ENCODE peak calls at places on chromosome 2, in ten cellular contexts. One of them, this sample, is unnamed. For H3K9me3, the result is how much of the 10 kb centered on the place peaks cover.

GRCh38 chr2:105607920-105608504 is 136.7 kb upstream of the NCK2 start:
- DNase-seq in neural progenitor cell: no peak
- DNase-seq in spleen: no peak
- DNase-seq in CD8-positive, alpha-beta T cell: no peak
- DNase-seq in sigmoid colon: no peak
- DNase-seq in heart right ventricle: no peak
- DNase-seq in CD4-positive, alpha-beta T cell: no peak
- DNase-seq in CD4-positive, alpha-beta memory T cell: no peak
- DNase-seq in psoas muscle: no peak
- DNase-seq in right lobe of liver: no peak
- DNase-seq in this sample: no peak

GRCh38 chr2:169159686-169160085 is 90.3 kb downstream of the DHRS9 start:
- DNase-seq in neural progenitor cell: no peak
- DNase-seq in spleen: no peak
- DNase-seq in CD8-positive, alpha-beta T cell: no peak
- DNase-seq in sigmoid colon: no peak
- DNase-seq in heart right ventricle: no peak
- DNase-seq in CD4-positive, alpha-beta T cell: no peak
- DNase-seq in CD4-positive, alpha-beta memory T cell: no peak
- DNase-seq in psoas muscle: no peak
- DNase-seq in right lobe of liver: no peak
- DNase-seq in this sample: no peak

GRCh38 chr2:19359456-19359855 is 1.0 kb upstream of the OSR1 start:
- DNase-seq in neural progenitor cell: no peak
- DNase-seq in spleen: no peak
- DNase-seq in CD8-positive, alpha-beta T cell: no peak
- DNase-seq in sigmoid colon: no peak
- DNase-seq in heart right ventricle: no peak
- DNase-seq in CD4-positive, alpha-beta T cell: no peak
- DNase-seq in CD4-positive, alpha-beta memory T cell: no peak
- DNase-seq in psoas muscle: no peak
- DNase-seq in right lobe of liver: no peak
- DNase-seq in this sample: no peak

GRCh38 chr2:1707771-1708351 is 36.5 kb downstream of the PXDN start:
- DNase-seq in neural progenitor cell: peak
- DNase-seq in spleen: no peak
- DNase-seq in CD8-positive, alpha-beta T cell: no peak
- DNase-seq in sigmoid colon: peak
- DNase-seq in heart right ventricle: peak
- DNase-seq in CD4-positive, alpha-beta T cell: no peak
- DNase-seq in CD4-positive, alpha-beta memory T cell: no peak
- DNase-seq in psoas muscle: peak
- DNase-seq in right lobe of liver: peak
- DNase-seq in this sample: peak

GRCh38 chr2:206521612-206522011 is 78.3 kb downstream of the ADAM23 start:
- DNase-seq in neural progenitor cell: no peak
- DNase-seq in spleen: no peak
- DNase-seq in CD8-positive, alpha-beta T cell: no peak
- DNase-seq in sigmoid colon: no peak
- DNase-seq in heart right ventricle: no peak
- DNase-seq in CD4-positive, alpha-beta T cell: no peak
- DNase-seq in CD4-positive, alpha-beta memory T cell: no peak
- DNase-seq in psoas muscle: no peak
- DNase-seq in right lobe of liver: no peak
- DNase-seq in this sample: no peak

GRCh38 chr2:43737097-43737854 is 36.6 kb upstream of the DYNC2LI1 start:
- DNase-seq in neural progenitor cell: no peak
- DNase-seq in spleen: no peak
- DNase-seq in CD8-positive, alpha-beta T cell: no peak
- DNase-seq in sigmoid colon: no peak
- DNase-seq in heart right ventricle: no peak
- DNase-seq in CD4-positive, alpha-beta T cell: no peak
- DNase-seq in CD4-positive, alpha-beta memory T cell: no peak
- DNase-seq in psoas muscle: peak
- DNase-seq in right lobe of liver: no peak
- DNase-seq in this sample: peak

GRCh38 chr2:187372213-187372612 is 75.8 kb downstream of the CALCRL start:
- DNase-seq in neural progenitor cell: no peak
- DNase-seq in spleen: no peak
- DNase-seq in CD8-positive, alpha-beta T cell: no peak
- DNase-seq in sigmoid colon: no peak
- DNase-seq in heart right ventricle: no peak
- DNase-seq in CD4-positive, alpha-beta T cell: no peak
- DNase-seq in CD4-positive, alpha-beta memory T cell: no peak
- DNase-seq in psoas muscle: no peak
- DNase-seq in right lobe of liver: no peak
- DNase-seq in this sample: no peak

GRCh38 chr2:156532989-156533388 is 96.8 kb downstream of the GPD2 start:
- DNase-seq in neural progenitor cell: no peak
- DNase-seq in spleen: no peak
- DNase-seq in CD8-positive, alpha-beta T cell: no peak
- DNase-seq in sigmoid colon: no peak
- DNase-seq in heart right ventricle: no peak
- DNase-seq in CD4-positive, alpha-beta T cell: no peak
- DNase-seq in CD4-positive, alpha-beta memory T cell: no peak
- DNase-seq in psoas muscle: no peak
- DNase-seq in right lobe of liver: no peak
- DNase-seq in this sample: no peak

GRCh38 chr2:217438821-217439220 is 564.0 kb downstream of the TNS1 start:
- DNase-seq in neural progenitor cell: no peak
- DNase-seq in spleen: no peak
- DNase-seq in CD8-positive, alpha-beta T cell: no peak
- DNase-seq in sigmoid colon: no peak
- DNase-seq in heart right ventricle: no peak
- DNase-seq in CD4-positive, alpha-beta T cell: no peak
- DNase-seq in CD4-positive, alpha-beta memory T cell: no peak
- DNase-seq in psoas muscle: no peak
- DNase-seq in right lobe of liver: no peak
- DNase-seq in this sample: no peak

GRCh38 chr2:44918095-44918775 is 23.3 kb upstream of the SIX3 start:
- DNase-seq in neural progenitor cell: no peak
- DNase-seq in spleen: no peak
- DNase-seq in CD8-positive, alpha-beta T cell: no peak
- DNase-seq in sigmoid colon: no peak
- DNase-seq in heart right ventricle: no peak
- DNase-seq in CD4-positive, alpha-beta T cell: no peak
- DNase-seq in CD4-positive, alpha-beta memory T cell: no peak
- DNase-seq in psoas muscle: no peak
- DNase-seq in right lobe of liver: no peak
- DNase-seq in this sample: no peak

GRCh38 chr2:1856481-1856880 is 112.2 kb upstream of the PXDN start:
- DNase-seq in neural progenitor cell: no peak
- DNase-seq in spleen: no peak
- DNase-seq in CD8-positive, alpha-beta T cell: no peak
- DNase-seq in sigmoid colon: no peak
- DNase-seq in heart right ventricle: no peak
- DNase-seq in CD4-positive, alpha-beta T cell: no peak
- DNase-seq in CD4-positive, alpha-beta memory T cell: no peak
- DNase-seq in psoas muscle: no peak
- DNase-seq in right lobe of liver: no peak
- DNase-seq in this sample: no peak

GRCh38 chr2:20771296-20771695 is 51.6 kb downstream of the LDAH start:
- DNase-seq in neural progenitor cell: no peak
- DNase-seq in spleen: no peak
- DNase-seq in CD8-positive, alpha-beta T cell: no peak
- DNase-seq in sigmoid colon: no peak
- DNase-seq in heart right ventricle: no peak
- DNase-seq in CD4-positive, alpha-beta T cell: no peak
- DNase-seq in CD4-positive, alpha-beta memory T cell: no peak
- DNase-seq in psoas muscle: no peak
- DNase-seq in right lobe of liver: no peak
- DNase-seq in this sample: no peak

DNA sequence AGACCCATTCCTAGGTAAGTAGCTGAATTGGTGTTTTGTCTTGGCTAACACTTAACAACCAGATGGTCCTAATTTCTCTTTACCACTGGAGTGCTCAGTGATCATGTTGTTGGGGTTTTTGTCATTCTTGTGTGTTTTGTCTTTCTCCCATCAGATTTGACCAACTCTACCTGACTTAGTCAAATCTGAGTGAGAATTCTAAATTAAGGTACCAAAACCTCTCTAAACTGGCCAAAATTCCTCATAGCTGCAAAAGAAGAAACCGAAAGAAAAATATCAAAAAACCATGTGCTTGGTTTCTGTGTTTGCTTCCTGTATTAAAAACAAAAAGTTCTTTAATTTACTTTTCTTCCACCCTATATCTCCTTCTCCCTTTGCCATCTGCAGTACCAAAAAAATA is 350.7 kb upstream of the SPHKAP start:
- DNase-seq in neural progenitor cell: no peak
- DNase-seq in spleen: no peak
- DNase-seq in CD8-positive, alpha-beta T cell: no peak
- DNase-seq in sigmoid colon: no peak
- DNase-seq in heart right ventricle: no peak
- DNase-seq in CD4-positive, alpha-beta T cell: no peak
- DNase-seq in CD4-positive, alpha-beta memory T cell: no peak
- DNase-seq in psoas muscle: no peak
- DNase-seq in right lobe of liver: no peak
- DNase-seq in this sample: no peak
- H3K9me3 ChIP-seq in neural progenitor cell: under half
- H3K9me3 ChIP-seq in spleen: under half
- H3K9me3 ChIP-seq in CD8-positive, alpha-beta T cell: under half
- H3K9me3 ChIP-seq in sigmoid colon: under half
- H3K9me3 ChIP-seq in heart right ventricle: under half
- H3K9me3 ChIP-seq in CD4-positive, alpha-beta T cell: under half
- H3K9me3 ChIP-seq in CD4-positive, alpha-beta memory T cell: under half
- H3K9me3 ChIP-seq in psoas muscle: under half
- H3K9me3 ChIP-seq in right lobe of liver: under half
- H3K9me3 ChIP-seq in this sample: under half

DNA sequence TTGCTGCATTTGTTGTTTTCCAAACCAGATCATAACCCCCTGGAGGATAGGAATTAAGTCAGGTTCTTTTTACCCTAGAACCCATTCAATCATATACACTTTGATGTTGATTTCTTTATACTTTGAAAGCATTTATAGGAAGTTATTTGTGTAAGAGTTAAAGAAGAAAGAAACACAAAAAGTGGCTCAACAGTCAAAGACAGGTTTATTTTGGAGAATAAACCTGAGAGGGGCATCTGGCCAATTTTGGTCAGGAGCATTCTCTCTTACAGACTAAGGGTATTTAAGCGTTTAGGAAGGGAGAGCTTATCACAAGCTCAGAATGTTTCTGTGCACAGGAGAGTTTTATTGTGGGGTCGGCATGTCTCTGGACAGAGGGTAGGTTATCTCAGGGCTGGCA is 398.0 kb downstream of the SPAG16 start:
- DNase-seq in neural progenitor cell: no peak
- DNase-seq in spleen: no peak
- DNase-seq in CD8-positive, alpha-beta T cell: no peak
- DNase-seq in sigmoid colon: no peak
- DNase-seq in heart right ventricle: no peak
- DNase-seq in CD4-positive, alpha-beta T cell: no peak
- DNase-seq in CD4-positive, alpha-beta memory T cell: no peak
- DNase-seq in psoas muscle: no peak
- DNase-seq in right lobe of liver: no peak
- DNase-seq in this sample: no peak
- H3K9me3 ChIP-seq in neural progenitor cell: under half
- H3K9me3 ChIP-seq in spleen: under half
- H3K9me3 ChIP-seq in CD8-positive, alpha-beta T cell: under half
- H3K9me3 ChIP-seq in sigmoid colon: under half
- H3K9me3 ChIP-seq in heart right ventricle: under half
- H3K9me3 ChIP-seq in CD4-positive, alpha-beta T cell: under half
- H3K9me3 ChIP-seq in CD4-positive, alpha-beta memory T cell: under half
- H3K9me3 ChIP-seq in psoas muscle: under half
- H3K9me3 ChIP-seq in right lobe of liver: under half
- H3K9me3 ChIP-seq in this sample: under half

DNA sequence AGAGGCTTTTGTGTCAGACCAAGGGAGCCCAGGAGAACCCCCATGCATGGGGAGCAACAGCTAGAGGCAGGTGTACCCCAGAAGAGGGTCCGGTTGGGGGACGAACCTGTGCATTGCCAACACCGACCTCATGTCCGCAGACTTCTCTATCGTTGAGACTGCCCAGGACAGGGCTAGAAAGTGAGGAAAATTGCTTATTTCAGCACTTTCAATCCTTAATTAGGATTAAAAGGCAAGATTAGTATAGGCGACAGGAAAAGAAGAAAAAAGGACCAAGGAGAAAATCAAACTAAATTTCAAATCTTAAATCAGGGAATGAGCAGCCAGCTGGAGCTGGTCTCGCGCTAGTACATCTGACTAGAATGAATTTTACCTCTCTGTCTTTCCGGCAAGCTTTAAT is 438.9 kb upstream of the SOX11 start:
- DNase-seq in neural progenitor cell: no peak
- DNase-seq in spleen: no peak
- DNase-seq in CD8-positive, alpha-beta T cell: no peak
- DNase-seq in sigmoid colon: no peak
- DNase-seq in heart right ventricle: no peak
- DNase-seq in CD4-positive, alpha-beta T cell: no peak
- DNase-seq in CD4-positive, alpha-beta memory T cell: no peak
- DNase-seq in psoas muscle: no peak
- DNase-seq in right lobe of liver: no peak
- DNase-seq in this sample: no peak
- H3K9me3 ChIP-seq in neural progenitor cell: under half
- H3K9me3 ChIP-seq in spleen: under half
- H3K9me3 ChIP-seq in CD8-positive, alpha-beta T cell: under half
- H3K9me3 ChIP-seq in sigmoid colon: under half
- H3K9me3 ChIP-seq in heart right ventricle: under half
- H3K9me3 ChIP-seq in CD4-positive, alpha-beta T cell: under half
- H3K9me3 ChIP-seq in CD4-positive, alpha-beta memory T cell: under half
- H3K9me3 ChIP-seq in psoas muscle: under half
- H3K9me3 ChIP-seq in right lobe of liver: under half
- H3K9me3 ChIP-seq in this sample: under half

GRCh38 chr2:189995679-189996078 is 66.8 kb downstream of the MSTN start:
- DNase-seq in neural progenitor cell: no peak
- DNase-seq in spleen: no peak
- DNase-seq in CD8-positive, alpha-beta T cell: no peak
- DNase-seq in sigmoid colon: no peak
- DNase-seq in heart right ventricle: no peak
- DNase-seq in CD4-positive, alpha-beta T cell: no peak
- DNase-seq in CD4-positive, alpha-beta memory T cell: no peak
- DNase-seq in psoas muscle: no peak
- DNase-seq in right lobe of liver: no peak
- DNase-seq in this sample: no peak

GRCh38 chr2:189997016-189997415 is 65.5 kb downstream of the MSTN start:
- DNase-seq in neural progenitor cell: no peak
- DNase-seq in spleen: no peak
- DNase-seq in CD8-positive, alpha-beta T cell: no peak
- DNase-seq in sigmoid colon: no peak
- DNase-seq in heart right ventricle: no peak
- DNase-seq in CD4-positive, alpha-beta T cell: no peak
- DNase-seq in CD4-positive, alpha-beta memory T cell: no peak
- DNase-seq in psoas muscle: no peak
- DNase-seq in right lobe of liver: no peak
- DNase-seq in this sample: no peak

GRCh38 chr2:189999661-190000060 is 62.9 kb downstream of the MSTN start:
- DNase-seq in neural progenitor cell: no peak
- DNase-seq in spleen: no peak
- DNase-seq in CD8-positive, alpha-beta T cell: no peak
- DNase-seq in sigmoid colon: no peak
- DNase-seq in heart right ventricle: no peak
- DNase-seq in CD4-positive, alpha-beta T cell: no peak
- DNase-seq in CD4-positive, alpha-beta memory T cell: no peak
- DNase-seq in psoas muscle: no peak
- DNase-seq in right lobe of liver: no peak
- DNase-seq in this sample: no peak
- H3K9me3 ChIP-seq in neural progenitor cell: under half
- H3K9me3 ChIP-seq in spleen: under half
- H3K9me3 ChIP-seq in CD8-positive, alpha-beta T cell: under half
- H3K9me3 ChIP-seq in sigmoid colon: under half
- H3K9me3 ChIP-seq in heart right ventricle: under half
- H3K9me3 ChIP-seq in CD4-positive, alpha-beta T cell: under half
- H3K9me3 ChIP-seq in CD4-positive, alpha-beta memory T cell: under half
- H3K9me3 ChIP-seq in psoas muscle: under half
- H3K9me3 ChIP-seq in right lobe of liver: under half
- H3K9me3 ChIP-seq in this sample: under half

GRCh38 chr2:220775856-220776467 is 796.1 kb downstream of the EPHA4 start:
- DNase-seq in neural progenitor cell: peak
- DNase-seq in spleen: no peak
- DNase-seq in CD8-positive, alpha-beta T cell: no peak
- DNase-seq in sigmoid colon: no peak
- DNase-seq in heart right ventricle: no peak
- DNase-seq in CD4-positive, alpha-beta T cell: no peak
- DNase-seq in CD4-positive, alpha-beta memory T cell: no peak
- DNase-seq in psoas muscle: no peak
- DNase-seq in right lobe of liver: no peak
- DNase-seq in this sample: peak
- H3K9me3 ChIP-seq in neural progenitor cell: under half
- H3K9me3 ChIP-seq in spleen: under half
- H3K9me3 ChIP-seq in CD8-positive, alpha-beta T cell: under half
- H3K9me3 ChIP-seq in sigmoid colon: under half
- H3K9me3 ChIP-seq in heart right ventricle: under half
- H3K9me3 ChIP-seq in CD4-positive, alpha-beta T cell: under half
- H3K9me3 ChIP-seq in CD4-positive, alpha-beta memory T cell: under half
- H3K9me3 ChIP-seq in psoas muscle: under half
- H3K9me3 ChIP-seq in right lobe of liver: under half
- H3K9me3 ChIP-seq in this sample: under half

This sample was measured in endodermal cell.